ENCODE peak calls at places on chromosome 22, in five cellular contexts. B is SJSA1, J is psoas muscle, I is cardiac muscle cell, F is foreskin fibroblast. X is an unnamed sample.

GRCh38 chr22:20816559-20816958 is 42.1 kb downstream of the PI4KA start:
- DNase-seq in J (no peak), B (no peak), F (no peak), I (no peak), X (no peak)

GRCh38 chr22:25120761-25121212 is 78.9 kb upstream of the CRYBB3 start:
- DNase-seq in I (no peak), J (no peak), F (no peak), B (no peak), X (no peak)

GRCh38 chr22:22770280-22770871 is 117.2 kb upstream of the IGLL5 start:
- DNase-seq in B (peak), J (no peak), F (no peak), I (no peak), X (no peak)

GRCh38 chr22:18156878-18157713 is 7.1 kb downstream of the USP18 start:
- DNase-seq in B (peak), J (peak), F (peak), I (peak), X (peak)

GRCh38 chr22:31537019-31537535 is 40.7 kb downstream of the SFI1 start:
- DNase-seq in J (no peak), I (peak), F (no peak), B (no peak), X (no peak)

GRCh38 chr22:32574397-32574796 is 99.8 kb downstream of the FBXO7 start:
- DNase-seq in F (no peak), I (no peak), J (no peak), B (no peak), X (no peak)

GRCh38 chr22:30866811-30867271 is 101.7 kb downstream of the MORC2 start:
- DNase-seq in I (no peak), F (no peak), J (no peak), B (peak), X (no peak)

GRCh38 chr22:46150615-46151423 is 493 bp downstream of the PPARA start:
- DNase-seq in B (peak), I (no peak), F (no peak), J (peak), X (no peak)

GRCh38 chr22:30733081-30733680 is 38.5 kb downstream of the OSBP2 start:
- DNase-seq in J (peak), B (no peak), I (no peak), F (peak), X (no peak)

GRCh38 chr22:19693981-19694670 is 20.2 kb upstream of the SEPTIN5 start:
- DNase-seq in B (no peak), F (no peak), J (no peak), I (no peak), X (no peak)

GRCh38 chr22:40654522-40655167 is 18.1 kb upstream of the MRTFA start:
- DNase-seq in J (peak), F (peak), I (no peak), B (no peak), X (peak)

GRCh38 chr22:40651563-40652501 is 15.3 kb upstream of the MRTFA start:
- DNase-seq in F (peak), J (peak), I (peak), B (peak), X (peak)

GRCh38 chr22:40653361-40653760 is 16.8 kb upstream of the MRTFA start:
- DNase-seq in B (no peak), J (no peak), F (no peak), I (no peak), X (no peak)

GRCh38 chr22:40648386-40648785 is 11.9 kb upstream of the MRTFA start:
- DNase-seq in I (no peak), F (no peak), B (no peak), J (no peak), X (no peak)

DNA sequence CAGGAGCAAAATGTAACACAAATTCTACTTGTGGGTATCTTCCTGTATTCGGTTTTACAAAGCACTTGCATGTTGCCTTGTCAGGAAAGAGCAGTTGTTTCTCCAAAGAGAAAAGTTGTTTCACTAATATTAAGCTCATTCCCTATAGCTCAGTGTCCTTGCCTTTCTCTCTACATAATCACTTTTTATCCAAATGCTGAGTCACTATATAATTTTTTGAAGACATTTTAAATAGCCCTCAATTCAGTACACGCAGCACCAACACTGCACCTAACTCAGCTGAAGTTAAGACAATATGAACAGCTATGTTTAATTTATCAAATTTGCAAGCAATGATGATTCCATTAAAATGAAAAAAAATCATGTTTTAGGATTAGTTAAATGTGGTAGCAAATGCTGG is 14.5 kb upstream of the MRTFA start:
- DNase-seq in I (no peak), B (no peak), J (no peak), F (no peak), X (no peak)
- H3K4me3 ChIP-seq in I (no peak), B (peak), J (peak), F (no peak), X (no peak)

DNA sequence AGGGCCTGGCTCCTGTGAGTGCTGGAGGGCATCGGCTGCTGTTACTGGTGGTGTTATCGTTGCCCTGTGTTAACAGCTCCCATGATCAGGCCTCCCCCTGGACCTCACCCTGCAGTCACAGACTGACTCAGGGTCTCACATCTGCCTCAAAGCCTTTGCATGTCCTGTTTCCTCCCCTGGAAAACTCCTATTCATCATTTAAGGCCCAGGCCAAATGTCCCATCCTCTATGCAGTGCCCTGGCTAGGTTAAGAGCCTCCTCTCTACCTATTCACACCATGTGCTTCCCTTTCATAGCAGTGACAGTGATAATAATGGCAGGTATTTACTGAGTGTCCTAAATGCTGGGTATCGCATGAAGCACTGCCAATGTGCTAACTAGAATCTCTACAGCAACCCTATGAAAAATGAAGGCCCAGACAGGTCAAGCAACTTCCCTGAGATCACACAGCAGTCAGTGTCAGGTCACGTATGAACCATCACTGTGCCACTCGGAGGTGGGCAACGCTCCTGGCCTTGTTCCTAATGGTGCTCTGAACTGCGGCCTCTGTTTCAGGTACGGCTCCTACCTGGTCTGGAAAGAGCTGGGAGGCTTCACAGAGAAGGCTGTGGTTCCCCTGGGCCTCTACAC is 9.3 kb downstream of the TSPO start:
- DNase-seq in B (no peak), F (no peak), J (no peak), I (no peak), X (no peak)
- H3K4me3 ChIP-seq in B (no peak), F (no peak), J (no peak), I (no peak), X (no peak)

DNA sequence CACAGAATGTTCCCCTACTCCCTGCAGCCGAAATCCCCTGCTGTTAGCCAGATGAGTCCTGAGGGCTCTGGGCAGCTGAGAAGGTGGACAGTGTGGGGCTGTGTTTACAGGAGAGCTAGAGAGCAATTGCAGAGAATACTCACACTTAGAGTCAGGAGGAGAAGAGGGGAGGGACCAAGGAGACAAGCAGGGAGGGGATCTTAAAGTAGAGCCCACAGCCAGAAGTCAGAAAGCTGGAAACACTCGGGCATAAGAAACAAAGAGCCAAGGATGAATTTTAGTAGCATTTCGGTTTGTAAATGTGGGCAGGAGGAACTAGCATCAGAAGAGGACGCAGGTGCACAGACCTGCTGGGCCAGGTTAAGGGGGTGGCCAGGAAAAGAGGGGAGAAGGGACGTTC is 1435.9 kb downstream of the BRD1 start:
- DNase-seq in J (no peak), F (no peak), I (no peak), B (no peak), X (no peak)
- H3K4me3 ChIP-seq in J (no peak), F (no peak), I (no peak), B (no peak), X (no peak)

GRCh38 chr22:40813912-40814315 is 5.2 kb downstream of the SLC25A17 start:
- DNase-seq in I (no peak), B (no peak), F (no peak), J (no peak), X (no peak)

GRCh38 chr22:40818747-40819662 is at the start of gene SLC25A17:
- DNase-seq in F (peak), I (peak), J (peak), B (peak), X (no peak)

GRCh38 chr22:40819741-40820140 is 595 bp upstream of the SLC25A17 start:
- DNase-seq in B (peak), F (peak), J (no peak), I (no peak), X (no peak)

GRCh38 chr22:40818192-40818746 is 877 bp downstream of the SLC25A17 start:
- DNase-seq in F (no peak), J (no peak), B (no peak), I (no peak), X (no peak)

GRCh38 chr22:40817737-40818136 is 1.4 kb downstream of the SLC25A17 start:
- DNase-seq in F (no peak), I (no peak), J (no peak), B (no peak), X (no peak)
- H3K4me3 ChIP-seq in F (peak), I (no peak), J (peak), B (no peak), X (no peak)

X was measured in BJ.